ENCODE peak calls at places on chromosome 20, in six cellular contexts. One of them, this sample, is unnamed.

GRCh38 chr20:54865273-54865672 is 389.9 kb downstream of the DOK5 start:
- DNase-seq in cardiac fibroblast: no peak
- DNase-seq in SK-N-SH: no peak
- DNase-seq in CD4-positive, alpha-beta T cell: no peak
- DNase-seq in colonic mucosa: no peak
- DNase-seq in pancreas: no peak
- DNase-seq in this sample: no peak

GRCh38 chr20:25076731-25077609 is 5.0 kb downstream of the VSX1 start:
- DNase-seq in colonic mucosa: no peak
- DNase-seq in CD4-positive, alpha-beta T cell: no peak
- DNase-seq in cardiac fibroblast: peak
- DNase-seq in pancreas: peak
- DNase-seq in SK-N-SH: peak
- DNase-seq in this sample: peak

GRCh38 chr20:9359561-9360308 is 154.7 kb upstream of the LAMP5 start:
- DNase-seq in SK-N-SH: peak
- DNase-seq in CD4-positive, alpha-beta T cell: no peak
- DNase-seq in pancreas: peak
- DNase-seq in colonic mucosa: peak
- DNase-seq in cardiac fibroblast: peak
- DNase-seq in this sample: no peak

GRCh38 chr20:3720626-3721025 is 8.2 kb upstream of the SIGLEC1 start:
- DNase-seq in pancreas: no peak
- DNase-seq in colonic mucosa: no peak
- DNase-seq in cardiac fibroblast: no peak
- DNase-seq in SK-N-SH: no peak
- DNase-seq in CD4-positive, alpha-beta T cell: no peak
- DNase-seq in this sample: no peak

GRCh38 chr20:57398231-57398821 is 7.1 kb downstream of the RBM38 start:
- DNase-seq in pancreas: peak
- DNase-seq in colonic mucosa: peak
- DNase-seq in cardiac fibroblast: no peak
- DNase-seq in CD4-positive, alpha-beta T cell: peak
- DNase-seq in SK-N-SH: no peak
- DNase-seq in this sample: no peak

GRCh38 chr20:59724457-59725366 is 120.4 kb downstream of the PHACTR3 start:
- DNase-seq in cardiac fibroblast: no peak
- DNase-seq in CD4-positive, alpha-beta T cell: no peak
- DNase-seq in pancreas: no peak
- DNase-seq in SK-N-SH: no peak
- DNase-seq in colonic mucosa: peak
- DNase-seq in this sample: no peak

GRCh38 chr20:31707994-31708744 is 14.5 kb downstream of the BCL2L1 start:
- DNase-seq in SK-N-SH: no peak
- DNase-seq in cardiac fibroblast: no peak
- DNase-seq in pancreas: peak
- DNase-seq in colonic mucosa: peak
- DNase-seq in CD4-positive, alpha-beta T cell: no peak
- DNase-seq in this sample: no peak

GRCh38 chr20:51093240-51093763 is 70.4 kb upstream of the KCNG1 start:
- DNase-seq in CD4-positive, alpha-beta T cell: no peak
- DNase-seq in pancreas: no peak
- DNase-seq in SK-N-SH: no peak
- DNase-seq in cardiac fibroblast: no peak
- DNase-seq in colonic mucosa: no peak
- DNase-seq in this sample: no peak

GRCh38 chr20:5222919-5223634 is 93.7 kb downstream of the PROKR2 start:
- DNase-seq in cardiac fibroblast: peak
- DNase-seq in colonic mucosa: peak
- DNase-seq in pancreas: peak
- DNase-seq in CD4-positive, alpha-beta T cell: peak
- DNase-seq in SK-N-SH: no peak
- DNase-seq in this sample: no peak

GRCh38 chr20:51486197-51487005 is 56.1 kb downstream of the NFATC2 start:
- DNase-seq in colonic mucosa: no peak
- DNase-seq in cardiac fibroblast: no peak
- DNase-seq in pancreas: no peak
- DNase-seq in CD4-positive, alpha-beta T cell: no peak
- DNase-seq in SK-N-SH: no peak
- DNase-seq in this sample: no peak

GRCh38 chr20:14775778-14776177 is 438.4 kb upstream of the FLRT3 start:
- DNase-seq in colonic mucosa: no peak
- DNase-seq in cardiac fibroblast: peak
- DNase-seq in CD4-positive, alpha-beta T cell: no peak
- DNase-seq in pancreas: no peak
- DNase-seq in SK-N-SH: no peak
- DNase-seq in this sample: no peak

GRCh38 chr20:10596726-10597125 is 77.1 kb downstream of the JAG1 start:
- DNase-seq in pancreas: no peak
- DNase-seq in colonic mucosa: no peak
- DNase-seq in cardiac fibroblast: peak
- DNase-seq in SK-N-SH: no peak
- DNase-seq in CD4-positive, alpha-beta T cell: no peak
- DNase-seq in this sample: no peak

GRCh38 chr20:2387180-2387577 is 6.5 kb downstream of the TGM6 start:
- DNase-seq in pancreas: no peak
- DNase-seq in colonic mucosa: peak
- DNase-seq in SK-N-SH: peak
- DNase-seq in cardiac fibroblast: peak
- DNase-seq in CD4-positive, alpha-beta T cell: peak
- DNase-seq in this sample: no peak

GRCh38 chr20:13142143-13142542 is 78.9 kb upstream of the ISM1 start:
- DNase-seq in colonic mucosa: no peak
- DNase-seq in CD4-positive, alpha-beta T cell: no peak
- DNase-seq in cardiac fibroblast: no peak
- DNase-seq in pancreas: no peak
- DNase-seq in SK-N-SH: no peak
- DNase-seq in this sample: no peak

GRCh38 chr20:41178904-41179432 is 41.6 kb downstream of the PLCG1 start:
- DNase-seq in cardiac fibroblast: no peak
- DNase-seq in colonic mucosa: no peak
- DNase-seq in pancreas: no peak
- DNase-seq in CD4-positive, alpha-beta T cell: no peak
- DNase-seq in SK-N-SH: no peak
- DNase-seq in this sample: peak

GRCh38 chr20:32828029-32828666 is 8.4 kb downstream of the MAPRE1 start:
- DNase-seq in pancreas: no peak
- DNase-seq in CD4-positive, alpha-beta T cell: no peak
- DNase-seq in colonic mucosa: no peak
- DNase-seq in cardiac fibroblast: peak
- DNase-seq in SK-N-SH: no peak
- DNase-seq in this sample: no peak

GRCh38 chr20:19802492-19803158 is 44.6 kb downstream of the RIN2 start:
- DNase-seq in colonic mucosa: peak
- DNase-seq in CD4-positive, alpha-beta T cell: no peak
- DNase-seq in cardiac fibroblast: peak
- DNase-seq in pancreas: peak
- DNase-seq in SK-N-SH: no peak
- DNase-seq in this sample: no peak
- TF ChIP-seq CTCF in colonic mucosa: peak
- TF ChIP-seq CTCF in CD4-positive, alpha-beta T cell: no peak
- TF ChIP-seq CTCF in cardiac fibroblast: no peak
- TF ChIP-seq CTCF in pancreas: no peak
- TF ChIP-seq CTCF in SK-N-SH: peak
- TF ChIP-seq CTCF in this sample: no peak

GRCh38 chr20:44040202-44040915 is 125.7 kb downstream of the TOX2 start:
- DNase-seq in SK-N-SH: no peak
- DNase-seq in colonic mucosa: no peak
- DNase-seq in cardiac fibroblast: no peak
- DNase-seq in pancreas: no peak
- DNase-seq in CD4-positive, alpha-beta T cell: no peak
- DNase-seq in this sample: no peak

GRCh38 chr20:44039741-44040140 is 125.1 kb downstream of the TOX2 start:
- DNase-seq in pancreas: no peak
- DNase-seq in SK-N-SH: no peak
- DNase-seq in cardiac fibroblast: no peak
- DNase-seq in colonic mucosa: no peak
- DNase-seq in CD4-positive, alpha-beta T cell: no peak
- DNase-seq in this sample: no peak

GRCh38 chr20:44039147-44039546 is 124.5 kb downstream of the TOX2 start:
- DNase-seq in CD4-positive, alpha-beta T cell: no peak
- DNase-seq in cardiac fibroblast: no peak
- DNase-seq in SK-N-SH: no peak
- DNase-seq in colonic mucosa: no peak
- DNase-seq in pancreas: no peak
- DNase-seq in this sample: no peak

GRCh38 chr20:44038681-44039123 is 124.0 kb downstream of the TOX2 start:
- DNase-seq in colonic mucosa: no peak
- DNase-seq in SK-N-SH: peak
- DNase-seq in CD4-positive, alpha-beta T cell: no peak
- DNase-seq in pancreas: peak
- DNase-seq in cardiac fibroblast: no peak
- DNase-seq in this sample: no peak

DNA sequence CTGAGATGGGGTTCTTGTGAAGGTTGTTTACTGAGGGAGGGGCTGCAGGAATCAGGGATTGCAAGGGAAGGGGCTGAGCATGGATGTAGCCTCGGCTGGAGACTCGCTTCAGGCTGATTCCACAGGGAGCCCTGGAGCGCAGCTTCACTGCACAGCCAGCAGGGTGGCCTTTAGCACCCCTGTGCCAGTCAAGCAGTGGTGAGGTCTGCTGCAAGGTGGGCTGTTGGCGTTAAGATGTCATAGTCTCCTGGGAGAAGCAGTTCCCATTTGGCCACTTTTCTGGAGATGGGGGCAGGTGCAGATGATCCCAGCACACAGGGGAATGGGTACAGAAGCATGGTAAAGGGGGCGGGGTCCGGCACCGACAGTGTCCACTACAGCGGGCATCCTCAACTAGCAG is 126.3 kb downstream of the TOX2 start:
- DNase-seq in SK-N-SH: no peak
- DNase-seq in cardiac fibroblast: no peak
- DNase-seq in colonic mucosa: no peak
- DNase-seq in CD4-positive, alpha-beta T cell: no peak
- DNase-seq in pancreas: no peak
- DNase-seq in this sample: no peak
- TF ChIP-seq CTCF in SK-N-SH: no peak
- TF ChIP-seq CTCF in cardiac fibroblast: no peak
- TF ChIP-seq CTCF in colonic mucosa: no peak
- TF ChIP-seq CTCF in CD4-positive, alpha-beta T cell: no peak
- TF ChIP-seq CTCF in pancreas: no peak
- TF ChIP-seq CTCF in this sample: no peak

DNA sequence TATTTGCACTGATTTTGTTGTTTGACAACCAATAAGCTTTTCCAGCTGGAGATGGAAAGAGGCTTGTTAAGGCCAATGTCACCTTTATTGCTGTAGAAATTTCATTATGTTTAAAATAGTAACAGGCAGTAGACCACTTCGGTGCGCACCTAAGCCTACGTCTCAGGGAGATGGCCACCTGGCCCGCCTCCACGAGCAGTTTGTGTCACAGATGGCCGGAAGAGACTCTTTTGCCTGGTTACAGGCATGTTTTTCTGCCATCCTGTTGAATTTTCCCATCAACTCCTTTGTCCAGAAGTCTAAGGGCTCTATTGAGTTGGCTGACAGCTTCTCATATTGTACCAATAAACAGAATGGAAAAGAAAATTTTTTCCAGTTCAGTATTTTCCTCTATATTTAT is 51.0 kb downstream of the SLC9A8 start:
- DNase-seq in pancreas: no peak
- DNase-seq in colonic mucosa: no peak
- DNase-seq in SK-N-SH: no peak
- DNase-seq in CD4-positive, alpha-beta T cell: no peak
- DNase-seq in cardiac fibroblast: no peak
- DNase-seq in this sample: no peak
- TF ChIP-seq CTCF in pancreas: no peak
- TF ChIP-seq CTCF in colonic mucosa: no peak
- TF ChIP-seq CTCF in SK-N-SH: no peak
- TF ChIP-seq CTCF in CD4-positive, alpha-beta T cell: no peak
- TF ChIP-seq CTCF in cardiac fibroblast: no peak
- TF ChIP-seq CTCF in this sample: no peak

GRCh38 chr20:63929071-63929470 is 27.1 kb downstream of the UCKL1 start:
- DNase-seq in cardiac fibroblast: no peak
- DNase-seq in colonic mucosa: no peak
- DNase-seq in pancreas: no peak
- DNase-seq in SK-N-SH: no peak
- DNase-seq in CD4-positive, alpha-beta T cell: no peak
- DNase-seq in this sample: no peak

GRCh38 chr20:63933646-63934045 is 22.6 kb downstream of the UCKL1 start:
- DNase-seq in pancreas: no peak
- DNase-seq in CD4-positive, alpha-beta T cell: no peak
- DNase-seq in SK-N-SH: no peak
- DNase-seq in colonic mucosa: no peak
- DNase-seq in cardiac fibroblast: no peak
- DNase-seq in this sample: no peak

GRCh38 chr20:63930971-63931553 is 25.2 kb downstream of the UCKL1 start:
- DNase-seq in CD4-positive, alpha-beta T cell: no peak
- DNase-seq in cardiac fibroblast: no peak
- DNase-seq in SK-N-SH: no peak
- DNase-seq in pancreas: no peak
- DNase-seq in colonic mucosa: no peak
- DNase-seq in this sample: no peak

GRCh38 chr20:63932606-63933160 is 23.5 kb downstream of the UCKL1 start:
- DNase-seq in cardiac fibroblast: no peak
- DNase-seq in pancreas: no peak
- DNase-seq in SK-N-SH: no peak
- DNase-seq in CD4-positive, alpha-beta T cell: no peak
- DNase-seq in colonic mucosa: no peak
- DNase-seq in this sample: no peak

DNA sequence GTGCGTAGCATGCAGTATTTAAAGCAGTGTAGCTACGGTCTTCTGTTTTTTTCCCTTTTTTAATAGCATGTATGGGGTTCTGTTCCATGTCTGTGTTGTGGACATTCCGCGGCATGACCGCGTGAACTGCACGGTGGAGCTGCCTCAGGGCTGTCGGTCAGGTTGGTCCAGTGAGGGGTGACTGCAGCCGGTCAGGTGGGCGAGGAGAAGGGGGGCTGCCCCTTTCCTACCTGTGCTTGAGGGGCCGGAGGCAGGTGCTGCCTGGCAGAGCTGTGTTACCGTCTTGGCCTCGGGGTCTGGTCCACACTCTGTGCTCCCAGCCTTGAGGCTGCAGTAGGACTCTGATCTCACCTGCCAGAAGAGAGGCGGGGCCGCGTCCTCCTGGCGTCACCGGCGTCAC is 24.5 kb downstream of the UCKL1 start:
- DNase-seq in CD4-positive, alpha-beta T cell: no peak
- DNase-seq in colonic mucosa: no peak
- DNase-seq in pancreas: no peak
- DNase-seq in cardiac fibroblast: no peak
- DNase-seq in SK-N-SH: no peak
- DNase-seq in this sample: no peak
- TF ChIP-seq CTCF in CD4-positive, alpha-beta T cell: no peak
- TF ChIP-seq CTCF in colonic mucosa: no peak
- TF ChIP-seq CTCF in pancreas: no peak
- TF ChIP-seq CTCF in cardiac fibroblast: no peak
- TF ChIP-seq CTCF in SK-N-SH: no peak
- TF ChIP-seq CTCF in this sample: no peak

GRCh38 chr20:15867899-15868298 is 705.3 kb downstream of the KIF16B start:
- DNase-seq in colonic mucosa: no peak
- DNase-seq in cardiac fibroblast: no peak
- DNase-seq in pancreas: no peak
- DNase-seq in SK-N-SH: no peak
- DNase-seq in CD4-positive, alpha-beta T cell: no peak
- DNase-seq in this sample: no peak
- TF ChIP-seq CTCF in colonic mucosa: no peak
- TF ChIP-seq CTCF in cardiac fibroblast: no peak
- TF ChIP-seq CTCF in pancreas: no peak
- TF ChIP-seq CTCF in SK-N-SH: peak
- TF ChIP-seq CTCF in CD4-positive, alpha-beta T cell: no peak
- TF ChIP-seq CTCF in this sample: no peak